ENCODE peak calls at places on chromosomes 1 and 21, in seven cellular contexts. One of them, this sample, is unnamed.

GRCh38 chr1:244353572-244354091 is 98.1 kb downstream of the ADSS2 start:
- DNase-seq in stimulated activated CD4-positive, alpha-beta T cell treated with anti-CD3 and anti-CD28 coated beads, Interleukin-2, amount 100 ng/mL, for 48 hours: peak; percentile 24
- DNase-seq in A549: peak; percentile 83
- DNase-seq in cardiac fibroblast: peak; percentile 96
- DNase-seq in HuH-7.5: no peak
- DNase-seq in HAP-1: no peak
- DNase-seq in activated naive CD4-positive, alpha-beta T cell treated with anti-CD3 and anti-CD28 coated beads, Interleukin-2, amount 50 U/mL, for 16 hours: no peak
- DNase-seq in this sample: peak; percentile 86

GRCh38 chr1:24717867-24718650 is 27.2 kb upstream of the CLIC4 start:
- DNase-seq in stimulated activated CD4-positive, alpha-beta T cell treated with anti-CD3 and anti-CD28 coated beads, Interleukin-2, amount 100 ng/mL, for 48 hours: no peak
- DNase-seq in A549: no peak
- DNase-seq in cardiac fibroblast: no peak
- DNase-seq in HuH-7.5: no peak
- DNase-seq in HAP-1: no peak
- DNase-seq in activated naive CD4-positive, alpha-beta T cell treated with anti-CD3 and anti-CD28 coated beads, Interleukin-2, amount 50 U/mL, for 16 hours: no peak
- DNase-seq in this sample: no peak

GRCh38 chr21:43281661-43282357 is 113.0 kb downstream of the CRYAA start:
- DNase-seq in stimulated activated CD4-positive, alpha-beta T cell treated with anti-CD3 and anti-CD28 coated beads, Interleukin-2, amount 100 ng/mL, for 48 hours: no peak
- DNase-seq in A549: no peak
- DNase-seq in cardiac fibroblast: no peak
- DNase-seq in HuH-7.5: no peak
- DNase-seq in HAP-1: no peak
- DNase-seq in activated naive CD4-positive, alpha-beta T cell treated with anti-CD3 and anti-CD28 coated beads, Interleukin-2, amount 50 U/mL, for 16 hours: no peak
- DNase-seq in this sample: no peak

GRCh38 chr1:167227934-167228378 is 7.3 kb downstream of the POU2F1 start:
- DNase-seq in stimulated activated CD4-positive, alpha-beta T cell treated with anti-CD3 and anti-CD28 coated beads, Interleukin-2, amount 100 ng/mL, for 48 hours: no peak
- DNase-seq in A549: peak; percentile 35
- DNase-seq in cardiac fibroblast: no peak
- DNase-seq in HuH-7.5: no peak
- DNase-seq in HAP-1: no peak
- DNase-seq in activated naive CD4-positive, alpha-beta T cell treated with anti-CD3 and anti-CD28 coated beads, Interleukin-2, amount 50 U/mL, for 16 hours: no peak
- DNase-seq in this sample: no peak

GRCh38 chr1:151680391-151680790 is 36.2 kb downstream of the CELF3 start:
- DNase-seq in stimulated activated CD4-positive, alpha-beta T cell treated with anti-CD3 and anti-CD28 coated beads, Interleukin-2, amount 100 ng/mL, for 48 hours: no peak
- DNase-seq in A549: peak; percentile 33
- DNase-seq in cardiac fibroblast: peak; percentile 51
- DNase-seq in HuH-7.5: no peak
- DNase-seq in HAP-1: no peak
- DNase-seq in activated naive CD4-positive, alpha-beta T cell treated with anti-CD3 and anti-CD28 coated beads, Interleukin-2, amount 50 U/mL, for 16 hours: no peak
- DNase-seq in this sample: no peak

GRCh38 chr1:159239551-159240220 is 35.0 kb downstream of the ACKR1 start:
- DNase-seq in stimulated activated CD4-positive, alpha-beta T cell treated with anti-CD3 and anti-CD28 coated beads, Interleukin-2, amount 100 ng/mL, for 48 hours: no peak
- DNase-seq in A549: no peak
- DNase-seq in cardiac fibroblast: no peak
- DNase-seq in HuH-7.5: no peak
- DNase-seq in HAP-1: no peak
- DNase-seq in activated naive CD4-positive, alpha-beta T cell treated with anti-CD3 and anti-CD28 coated beads, Interleukin-2, amount 50 U/mL, for 16 hours: no peak
- DNase-seq in this sample: no peak

GRCh38 chr1:35691571-35692220 is 27.0 kb downstream of the C1orf216 start:
- DNase-seq in stimulated activated CD4-positive, alpha-beta T cell treated with anti-CD3 and anti-CD28 coated beads, Interleukin-2, amount 100 ng/mL, for 48 hours: no peak
- DNase-seq in A549: no peak
- DNase-seq in cardiac fibroblast: no peak
- DNase-seq in HuH-7.5: no peak
- DNase-seq in HAP-1: no peak
- DNase-seq in activated naive CD4-positive, alpha-beta T cell treated with anti-CD3 and anti-CD28 coated beads, Interleukin-2, amount 50 U/mL, for 16 hours: no peak
- DNase-seq in this sample: no peak

GRCh38 chr1:30684881-30685795 is 38.2 kb downstream of the MATN1 start:
- DNase-seq in stimulated activated CD4-positive, alpha-beta T cell treated with anti-CD3 and anti-CD28 coated beads, Interleukin-2, amount 100 ng/mL, for 48 hours: no peak
- DNase-seq in A549: peak; percentile 17
- DNase-seq in cardiac fibroblast: no peak
- DNase-seq in HuH-7.5: no peak
- DNase-seq in HAP-1: peak; percentile 78
- DNase-seq in activated naive CD4-positive, alpha-beta T cell treated with anti-CD3 and anti-CD28 coated beads, Interleukin-2, amount 50 U/mL, for 16 hours: peak; percentile 17
- DNase-seq in this sample: no peak

GRCh38 chr1:65762081-65762862 is 30.4 kb upstream of the PDE4B start:
- DNase-seq in stimulated activated CD4-positive, alpha-beta T cell treated with anti-CD3 and anti-CD28 coated beads, Interleukin-2, amount 100 ng/mL, for 48 hours: no peak
- DNase-seq in A549: no peak
- DNase-seq in cardiac fibroblast: no peak
- DNase-seq in HuH-7.5: no peak
- DNase-seq in HAP-1: no peak
- DNase-seq in activated naive CD4-positive, alpha-beta T cell treated with anti-CD3 and anti-CD28 coated beads, Interleukin-2, amount 50 U/mL, for 16 hours: no peak
- DNase-seq in this sample: peak; percentile 21

GRCh38 chr21:45802425-45802824 is 158.9 kb downstream of the PCBP3 start:
- DNase-seq in stimulated activated CD4-positive, alpha-beta T cell treated with anti-CD3 and anti-CD28 coated beads, Interleukin-2, amount 100 ng/mL, for 48 hours: no peak
- DNase-seq in A549: no peak
- DNase-seq in cardiac fibroblast: no peak
- DNase-seq in HuH-7.5: no peak
- DNase-seq in HAP-1: no peak
- DNase-seq in activated naive CD4-positive, alpha-beta T cell treated with anti-CD3 and anti-CD28 coated beads, Interleukin-2, amount 50 U/mL, for 16 hours: no peak
- DNase-seq in this sample: no peak

GRCh38 chr1:47901001-47901575 is 96.1 kb downstream of the TRABD2B start:
- DNase-seq in stimulated activated CD4-positive, alpha-beta T cell treated with anti-CD3 and anti-CD28 coated beads, Interleukin-2, amount 100 ng/mL, for 48 hours: no peak
- DNase-seq in A549: no peak
- DNase-seq in cardiac fibroblast: no peak
- DNase-seq in HuH-7.5: no peak
- DNase-seq in HAP-1: no peak
- DNase-seq in activated naive CD4-positive, alpha-beta T cell treated with anti-CD3 and anti-CD28 coated beads, Interleukin-2, amount 50 U/mL, for 16 hours: no peak
- DNase-seq in this sample: no peak

GRCh38 chr1:8285103-8285502 is 32.8 kb upstream of the SLC45A1 start:
- DNase-seq in stimulated activated CD4-positive, alpha-beta T cell treated with anti-CD3 and anti-CD28 coated beads, Interleukin-2, amount 100 ng/mL, for 48 hours: no peak
- DNase-seq in A549: no peak
- DNase-seq in cardiac fibroblast: no peak
- DNase-seq in HuH-7.5: no peak
- DNase-seq in HAP-1: no peak
- DNase-seq in activated naive CD4-positive, alpha-beta T cell treated with anti-CD3 and anti-CD28 coated beads, Interleukin-2, amount 50 U/mL, for 16 hours: no peak
- DNase-seq in this sample: no peak

GRCh38 chr1:204420039-204421004 is 8.7 kb upstream of the PPP1R15B start:
- DNase-seq in stimulated activated CD4-positive, alpha-beta T cell treated with anti-CD3 and anti-CD28 coated beads, Interleukin-2, amount 100 ng/mL, for 48 hours: no peak
- DNase-seq in A549: no peak
- DNase-seq in cardiac fibroblast: no peak
- DNase-seq in HuH-7.5: no peak
- DNase-seq in HAP-1: no peak
- DNase-seq in activated naive CD4-positive, alpha-beta T cell treated with anti-CD3 and anti-CD28 coated beads, Interleukin-2, amount 50 U/mL, for 16 hours: no peak
- DNase-seq in this sample: no peak

GRCh38 chr1:77413541-77414335 is 131.9 kb downstream of the AK5 start:
- DNase-seq in stimulated activated CD4-positive, alpha-beta T cell treated with anti-CD3 and anti-CD28 coated beads, Interleukin-2, amount 100 ng/mL, for 48 hours: no peak
- DNase-seq in A549: no peak
- DNase-seq in cardiac fibroblast: no peak
- DNase-seq in HuH-7.5: no peak
- DNase-seq in HAP-1: no peak
- DNase-seq in activated naive CD4-positive, alpha-beta T cell treated with anti-CD3 and anti-CD28 coated beads, Interleukin-2, amount 50 U/mL, for 16 hours: no peak
- DNase-seq in this sample: no peak

This sample was measured in H4.